ENCODE peak calls at places on chromosomes 7 and 10, in six cellular contexts. L, S, F, A, Y and E are unnamed samples.

GRCh38 chr7:114086491-114086905 is 167.7 kb upstream of the PPP1R3A start:
- DNase-seq in A (peak; percentile 18), S (no peak), F (no peak), L (peak; percentile 75), Y (no peak), E (no peak)

GRCh38 chr10:76127984-76128589 is 696.7 kb downstream of the LRMDA start:
- DNase-seq in A (no peak), L (no peak), F (no peak), Y (no peak), S (peak; percentile 13), E (no peak)

GRCh38 chr7:82594665-82595064 is 151.1 kb upstream of the CACNA2D1 start:
- DNase-seq in Y (no peak), L (no peak), S (no peak), F (no peak), A (no peak), E (no peak)

GRCh38 chr7:513521-514166 is 6.0 kb downstream of the PDGFA start:
- DNase-seq in Y (no peak), F (no peak), S (peak; percentile 54), A (no peak), L (no peak), E (no peak)

GRCh38 chr7:54824655-54825054 is 65.6 kb upstream of the SEC61G start:
- DNase-seq in Y (no peak), A (no peak), L (no peak), F (no peak), S (no peak), E (no peak)

GRCh38 chr7:108290344-108291134 is 160.4 kb upstream of the LAMB4 start:
- DNase-seq in Y (no peak), F (no peak), L (no peak), S (no peak), A (no peak), E (no peak)

GRCh38 chr7:73712773-73713172 is 6.7 kb downstream of the STX1A start:
- DNase-seq in S (no peak), Y (no peak), L (no peak), F (no peak), A (no peak), E (no peak)

GRCh38 chr10:97327348-97328294 is 6.9 kb downstream of the FRAT2 start:
- DNase-seq in Y (no peak), F (no peak), S (no peak), L (no peak), A (no peak), E (peak; percentile 76)

GRCh38 chr7:79332091-79332490 is 121.4 kb downstream of the MAGI2 start:
- DNase-seq in S (no peak), L (no peak), Y (no peak), A (no peak), F (no peak), E (no peak)

GRCh38 chr10:99528867-99529285 is 3.9 kb upstream of the NKX2-3 start:
- DNase-seq in S (no peak), Y (no peak), A (no peak), F (no peak), L (no peak), E (no peak)

GRCh38 chr7:158450476-158451124 is 137.0 kb downstream of the PTPRN2 start:
- DNase-seq in F (no peak), A (no peak), Y (no peak), S (no peak), L (no peak), E (no peak)

GRCh38 chr10:104617831-104618230 is 23.3 kb upstream of the SORCS3 start:
- DNase-seq in L (no peak), S (no peak), A (no peak), F (no peak), Y (no peak), E (no peak)

GRCh38 chr7:28754027-28754426 is 204.1 kb downstream of the TRIL start:
- DNase-seq in A (no peak), Y (peak; percentile 54), S (peak; percentile 85), F (no peak), L (no peak), E (no peak)

GRCh38 chr10:126387041-126387908 is 1.0 kb downstream of the ADAM12 start:
- DNase-seq in A (no peak), Y (no peak), S (peak; percentile 72), F (no peak), L (peak; percentile 74), E (peak; percentile 50)

GRCh38 chr10:126387931-126388911 is at the start of gene ADAM12:
- DNase-seq in L (peak; percentile 80), F (no peak), Y (no peak), A (no peak), S (peak; percentile 68), E (no peak)

GRCh38 chr7:1747004-1747801 is 77.1 kb downstream of the ELFN1 start:
- DNase-seq in F (no peak), A (no peak), Y (no peak), S (no peak), L (no peak), E (no peak)
- TF ChIP-seq POLR2A in F (no peak), A (no peak), Y (no peak), S (no peak), L (no peak), E (no peak)

GRCh38 chr7:23467281-23467680 is 3.0 kb downstream of the IGF2BP3 start:
- DNase-seq in L (no peak), S (no peak), A (no peak), F (no peak), Y (no peak), E (peak; percentile 57)

GRCh38 chr7:23467731-23468720 is 2.3 kb downstream of the IGF2BP3 start:
- DNase-seq in F (no peak), Y (no peak), S (peak; percentile 68), A (no peak), L (no peak), E (peak; percentile 69)

GRCh38 chr7:23469150-23469960 is 936 bp downstream of the IGF2BP3 start:
- DNase-seq in S (no peak), L (no peak), A (no peak), F (no peak), Y (no peak), E (peak; percentile 84)

GRCh38 chr7:23469961-23470250 is 385 bp downstream of the IGF2BP3 start:
- DNase-seq in Y (no peak), F (no peak), S (no peak), L (no peak), A (no peak), E (no peak)

GRCh38 chr7:23468721-23469149 is 1.6 kb downstream of the IGF2BP3 start:
- DNase-seq in S (no peak), L (no peak), F (no peak), A (no peak), Y (no peak), E (peak; percentile 63)
- TF ChIP-seq POLR2A in S (no peak), L (no peak), F (no peak), A (no peak), Y (no peak), E (no peak)

GRCh38 chr10:24209946-24210491 is 1.1 kb downstream of the KIAA1217 start:
- DNase-seq in Y (no peak), S (peak; percentile 71), L (no peak), F (no peak), A (no peak), E (no peak)

GRCh38 chr10:24209421-24209770 is 458 bp downstream of the KIAA1217 start:
- DNase-seq in S (peak; percentile 44), L (no peak), A (no peak), F (no peak), Y (no peak), E (no peak)

GRCh38 chr10:24207781-24208611 is 942 bp upstream of the KIAA1217 start:
- DNase-seq in A (no peak), L (no peak), F (no peak), S (no peak), Y (no peak), E (no peak)

GRCh38 chr10:24206926-24207701 is 1.8 kb upstream of the KIAA1217 start:
- DNase-seq in F (no peak), A (no peak), S (no peak), L (no peak), Y (no peak), E (no peak)

DNA sequence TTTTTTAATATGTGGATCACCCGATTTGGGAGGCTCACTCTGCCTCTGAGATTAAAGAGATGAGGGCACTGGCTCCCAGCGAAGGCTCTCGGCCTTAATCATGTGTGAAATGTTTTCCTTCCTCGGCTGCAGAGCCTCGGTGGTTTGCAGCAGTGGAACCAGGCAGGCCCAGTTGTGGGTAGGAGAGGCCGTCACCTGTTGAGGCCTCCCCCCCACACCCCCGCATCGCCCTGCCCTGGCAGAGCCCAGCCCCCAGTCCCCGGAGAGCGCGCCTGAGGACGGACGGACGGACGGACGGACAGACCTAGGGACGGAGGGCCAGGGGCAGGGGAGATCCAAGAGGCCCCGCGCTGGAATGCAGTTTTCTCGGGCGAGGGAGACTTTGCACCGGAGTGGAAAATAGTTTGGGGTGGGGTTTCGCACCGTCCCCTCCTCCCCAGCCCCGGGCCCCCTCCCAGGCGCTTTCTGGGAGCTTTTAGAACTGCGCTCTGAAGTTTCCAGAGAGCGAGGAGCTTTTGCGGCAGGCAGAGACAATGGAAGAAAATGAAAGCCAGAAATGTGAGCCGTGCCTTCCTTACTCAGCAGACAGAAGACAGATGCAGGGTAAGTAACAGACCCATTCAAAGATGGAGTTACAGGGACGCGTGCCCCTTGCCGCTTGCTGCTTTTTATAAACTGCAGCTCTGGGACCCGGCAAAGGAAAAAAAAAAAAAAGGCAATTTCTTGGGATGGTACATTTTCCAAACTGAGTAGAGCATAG is at the start of gene KIAA1217:
- DNase-seq in Y (no peak), F (no peak), L (peak; percentile 69), S (peak; percentile 29), A (peak; percentile 74), E (no peak)
- TF ChIP-seq POLR2A in Y (no peak), F (no peak), L (no peak), S (no peak), A (peak; percentile 47), E (no peak)

GRCh38 chr7:148944935-148945934 is 61.1 kb upstream of the EZH2 start:
- DNase-seq in F (no peak), L (no peak), Y (no peak), A (no peak), S (peak; percentile 66), E (no peak)

GRCh38 chr7:148941598-148942280 is 57.6 kb upstream of the EZH2 start:
- DNase-seq in A (peak; percentile 32), L (peak; percentile 74), S (peak; percentile 52), Y (peak; percentile 26), F (no peak), E (peak; percentile 88)

GRCh38 chr7:148939128-148939747 is 55.1 kb upstream of the EZH2 start:
- DNase-seq in Y (no peak), F (no peak), L (no peak), A (no peak), S (no peak), E (no peak)

GRCh38 chr7:148935451-148935850 is 51.4 kb upstream of the EZH2 start:
- DNase-seq in F (no peak), A (no peak), Y (no peak), S (no peak), L (no peak), E (no peak)

GRCh38 chr7:148940702-148941597 is 56.9 kb upstream of the EZH2 start:
- DNase-seq in A (peak; percentile 66), L (peak; percentile 90), Y (peak; percentile 49), F (no peak), S (peak; percentile 91), E (peak; percentile 85)
- TF ChIP-seq POLR2A in A (peak; percentile 76), L (no peak), Y (peak; percentile 38), F (peak; percentile 55), S (no peak), E (peak; percentile 62)